ENCODE peak calls at places on chromosomes 2 and 18, in seven cellular contexts. One of them, this sample, is unnamed.

GRCh38 chr2:182372661-182373060 is 54.2 kb downstream of the PDE1A start:
- DNase-seq in NB4: no peak
- DNase-seq in thyroid gland: no peak
- DNase-seq in transverse colon: peak
- DNase-seq in A549: peak
- DNase-seq in adrenal gland: peak
- DNase-seq in right lobe of liver: no peak
- DNase-seq in this sample: no peak

GRCh38 chr2:225667465-225667864 is 268.0 kb downstream of the NYAP2 start:
- DNase-seq in right lobe of liver: no peak
- DNase-seq in adrenal gland: no peak
- DNase-seq in thyroid gland: no peak
- DNase-seq in NB4: no peak
- DNase-seq in A549: no peak
- DNase-seq in transverse colon: no peak
- DNase-seq in this sample: no peak

GRCh38 chr2:168396131-168396530 is 59.9 kb upstream of the CERS6 start:
- DNase-seq in transverse colon: no peak
- DNase-seq in NB4: no peak
- DNase-seq in thyroid gland: no peak
- DNase-seq in right lobe of liver: no peak
- DNase-seq in adrenal gland: no peak
- DNase-seq in A549: no peak
- DNase-seq in this sample: no peak

GRCh38 chr2:240972636-240973521 is 25.5 kb upstream of the SNED1 start:
- DNase-seq in thyroid gland: peak
- DNase-seq in A549: no peak
- DNase-seq in adrenal gland: no peak
- DNase-seq in NB4: no peak
- DNase-seq in transverse colon: no peak
- DNase-seq in right lobe of liver: peak
- DNase-seq in this sample: peak

GRCh38 chr2:207385903-207386302 is 143.9 kb upstream of the CREB1 start:
- DNase-seq in NB4: peak
- DNase-seq in A549: no peak
- DNase-seq in right lobe of liver: no peak
- DNase-seq in transverse colon: no peak
- DNase-seq in thyroid gland: no peak
- DNase-seq in adrenal gland: no peak
- DNase-seq in this sample: no peak

GRCh38 chr2:96763511-96764252 is 3.0 kb downstream of the CNNM4 start:
- DNase-seq in thyroid gland: peak
- DNase-seq in NB4: peak
- DNase-seq in transverse colon: peak
- DNase-seq in adrenal gland: no peak
- DNase-seq in A549: no peak
- DNase-seq in right lobe of liver: no peak
- DNase-seq in this sample: no peak

GRCh38 chr2:146080925-146081324 is 1561.0 kb upstream of the ZEB2 start:
- DNase-seq in adrenal gland: no peak
- DNase-seq in thyroid gland: no peak
- DNase-seq in NB4: no peak
- DNase-seq in right lobe of liver: no peak
- DNase-seq in A549: no peak
- DNase-seq in transverse colon: no peak
- DNase-seq in this sample: no peak

GRCh38 chr18:35231052-35231451 is 9.8 kb upstream of the ZNF397 start:
- DNase-seq in A549: peak
- DNase-seq in thyroid gland: peak
- DNase-seq in adrenal gland: peak
- DNase-seq in right lobe of liver: peak
- DNase-seq in NB4: peak
- DNase-seq in transverse colon: peak
- DNase-seq in this sample: peak

GRCh38 chr2:27638023-27638637 is 9.3 kb downstream of the GPN1 start:
- DNase-seq in adrenal gland: no peak
- DNase-seq in thyroid gland: no peak
- DNase-seq in transverse colon: no peak
- DNase-seq in right lobe of liver: no peak
- DNase-seq in NB4: no peak
- DNase-seq in A549: no peak
- DNase-seq in this sample: no peak

GRCh38 chr2:15705839-15706386 is 114.2 kb downstream of the DDX1 start:
- DNase-seq in right lobe of liver: no peak
- DNase-seq in NB4: no peak
- DNase-seq in A549: no peak
- DNase-seq in adrenal gland: no peak
- DNase-seq in transverse colon: no peak
- DNase-seq in thyroid gland: no peak
- DNase-seq in this sample: no peak

GRCh38 chr2:26861610-26862224 is 13.8 kb downstream of the DPYSL5 start:
- DNase-seq in transverse colon: no peak
- DNase-seq in thyroid gland: no peak
- DNase-seq in A549: no peak
- DNase-seq in NB4: no peak
- DNase-seq in right lobe of liver: no peak
- DNase-seq in adrenal gland: no peak
- DNase-seq in this sample: no peak

GRCh38 chr2:232543928-232544631 is 4.6 kb downstream of the CHRNG start:
- DNase-seq in transverse colon: no peak
- DNase-seq in NB4: no peak
- DNase-seq in adrenal gland: no peak
- DNase-seq in right lobe of liver: no peak
- DNase-seq in A549: no peak
- DNase-seq in thyroid gland: no peak
- DNase-seq in this sample: no peak

GRCh38 chr2:3377279-3377611 is 373 bp downstream of the EIPR1 start:
- DNase-seq in transverse colon: no peak
- DNase-seq in NB4: peak
- DNase-seq in A549: peak
- DNase-seq in thyroid gland: no peak
- DNase-seq in right lobe of liver: no peak
- DNase-seq in adrenal gland: no peak
- DNase-seq in this sample: no peak

GRCh38 chr2:103594823-103595222 is 833.0 kb downstream of the TMEM182 start:
- DNase-seq in adrenal gland: no peak
- DNase-seq in thyroid gland: no peak
- DNase-seq in right lobe of liver: no peak
- DNase-seq in transverse colon: no peak
- DNase-seq in A549: no peak
- DNase-seq in NB4: peak
- DNase-seq in this sample: no peak

GRCh38 chr18:21597616-21598015 is 2.9 kb downstream of the ESCO1 start:
- DNase-seq in NB4: no peak
- DNase-seq in adrenal gland: no peak
- DNase-seq in right lobe of liver: no peak
- DNase-seq in A549: no peak
- DNase-seq in thyroid gland: no peak
- DNase-seq in transverse colon: no peak
- DNase-seq in this sample: no peak

GRCh38 chr2:230899287-230899686 is 25.8 kb downstream of the GPR55 start:
- DNase-seq in right lobe of liver: no peak
- DNase-seq in NB4: no peak
- DNase-seq in thyroid gland: no peak
- DNase-seq in transverse colon: peak
- DNase-seq in A549: no peak
- DNase-seq in adrenal gland: no peak
- DNase-seq in this sample: no peak

GRCh38 chr2:239509388-239510143 is 108.7 kb upstream of the HDAC4 start:
- DNase-seq in transverse colon: no peak
- DNase-seq in right lobe of liver: no peak
- DNase-seq in A549: no peak
- DNase-seq in thyroid gland: no peak
- DNase-seq in adrenal gland: no peak
- DNase-seq in NB4: no peak
- DNase-seq in this sample: no peak

GRCh38 chr2:74026674-74027294 is 42.1 kb downstream of the TET3 start:
- DNase-seq in thyroid gland: no peak
- DNase-seq in A549: no peak
- DNase-seq in transverse colon: no peak
- DNase-seq in adrenal gland: no peak
- DNase-seq in NB4: no peak
- DNase-seq in right lobe of liver: no peak
- DNase-seq in this sample: no peak

GRCh38 chr18:8413751-8414150 is 195.5 kb upstream of the RAB12 start:
- DNase-seq in thyroid gland: no peak
- DNase-seq in transverse colon: no peak
- DNase-seq in A549: no peak
- DNase-seq in right lobe of liver: no peak
- DNase-seq in adrenal gland: no peak
- DNase-seq in NB4: no peak
- DNase-seq in this sample: no peak

GRCh38 chr2:174247474-174248186 is 702 bp downstream of the OLA1 start:
- DNase-seq in adrenal gland: no peak
- DNase-seq in NB4: peak
- DNase-seq in A549: no peak
- DNase-seq in thyroid gland: no peak
- DNase-seq in right lobe of liver: peak
- DNase-seq in transverse colon: no peak
- DNase-seq in this sample: peak

GRCh38 chr2:127641846-127642510 is 4.0 kb upstream of the GPR17 start:
- DNase-seq in right lobe of liver: no peak
- DNase-seq in transverse colon: no peak
- DNase-seq in thyroid gland: no peak
- DNase-seq in adrenal gland: no peak
- DNase-seq in NB4: no peak
- DNase-seq in A549: no peak
- DNase-seq in this sample: no peak

DNA sequence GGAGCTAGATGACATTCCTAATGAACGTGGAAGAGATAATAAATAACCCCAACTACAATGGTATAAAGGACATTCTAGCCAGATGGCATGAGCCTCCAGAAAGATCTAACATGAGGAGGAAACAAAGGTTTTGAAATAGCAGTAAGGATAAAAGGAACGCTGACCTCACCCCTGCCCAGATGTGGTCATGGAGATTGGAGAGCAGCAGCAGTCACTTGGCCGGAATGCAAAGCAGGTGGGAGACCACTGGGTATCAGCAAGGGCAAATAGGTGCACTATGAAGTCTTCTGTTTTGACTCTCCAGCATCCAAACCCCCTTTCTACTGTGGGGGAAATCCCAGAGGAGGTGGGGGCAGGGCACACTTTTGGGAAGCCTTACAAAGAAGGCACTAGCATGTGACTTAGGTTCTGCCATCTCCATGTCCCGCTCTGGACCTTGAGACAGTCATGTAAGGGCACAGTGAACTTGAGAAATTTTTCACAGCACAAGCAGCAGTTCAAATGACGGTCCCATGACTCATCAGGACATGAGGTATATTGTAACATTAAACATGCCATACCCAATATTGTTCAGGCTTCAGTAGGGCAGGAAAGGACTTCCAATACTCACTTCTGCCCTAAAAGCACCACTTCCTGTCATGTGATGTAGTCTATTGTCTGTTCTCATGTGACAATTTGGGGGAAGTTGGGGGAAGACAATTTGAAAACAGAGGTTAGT is 55.2 kb downstream of the METTL4 start:
- DNase-seq in NB4: peak
- DNase-seq in A549: peak
- DNase-seq in right lobe of liver: no peak
- DNase-seq in adrenal gland: peak
- DNase-seq in transverse colon: no peak
- DNase-seq in thyroid gland: no peak
- DNase-seq in this sample: no peak
- TF ChIP-seq POLR2A in NB4: no peak
- TF ChIP-seq POLR2A in A549: no peak
- TF ChIP-seq POLR2A in right lobe of liver: no peak
- TF ChIP-seq POLR2A in adrenal gland: no peak
- TF ChIP-seq POLR2A in transverse colon: no peak
- TF ChIP-seq POLR2A in thyroid gland: no peak
- TF ChIP-seq POLR2A in this sample: no peak

DNA sequence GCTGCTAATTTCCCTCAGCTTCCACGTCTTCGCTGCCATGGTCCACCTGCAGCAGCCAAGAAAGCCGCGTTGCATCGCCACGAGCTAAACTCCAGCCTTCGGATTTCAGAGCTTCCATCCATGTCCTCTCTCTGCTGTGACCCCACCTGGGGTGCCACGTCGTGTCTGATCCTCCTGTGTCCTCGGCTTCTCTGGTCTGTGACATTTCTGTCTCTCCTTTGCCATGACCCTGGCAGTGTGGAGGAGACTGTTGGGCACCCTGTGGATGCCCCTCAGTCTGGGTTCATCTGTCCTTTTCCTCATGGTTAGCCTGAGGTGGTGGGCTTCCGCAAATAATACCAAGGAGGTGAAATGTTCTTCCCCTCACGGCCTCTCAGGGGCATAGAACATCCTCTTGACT is 106.8 kb downstream of the RTP5 start:
- DNase-seq in thyroid gland: no peak
- DNase-seq in NB4: no peak
- DNase-seq in transverse colon: no peak
- DNase-seq in adrenal gland: no peak
- DNase-seq in A549: no peak
- DNase-seq in right lobe of liver: no peak
- DNase-seq in this sample: no peak
- TF ChIP-seq CTCF in thyroid gland: no peak
- TF ChIP-seq CTCF in NB4: no peak
- TF ChIP-seq CTCF in transverse colon: no peak
- TF ChIP-seq CTCF in adrenal gland: no peak
- TF ChIP-seq CTCF in A549: no peak
- TF ChIP-seq CTCF in right lobe of liver: no peak
- TF ChIP-seq CTCF in this sample: no peak

GRCh38 chr18:657998-658946 is 819 bp downstream of the TYMS start:
- DNase-seq in thyroid gland: peak
- DNase-seq in right lobe of liver: peak
- DNase-seq in adrenal gland: peak
- DNase-seq in A549: peak
- DNase-seq in transverse colon: peak
- DNase-seq in NB4: peak
- DNase-seq in this sample: peak

GRCh38 chr18:655445-655844 is 2.0 kb upstream of the TYMS start:
- DNase-seq in adrenal gland: no peak
- DNase-seq in right lobe of liver: no peak
- DNase-seq in transverse colon: no peak
- DNase-seq in A549: no peak
- DNase-seq in NB4: no peak
- DNase-seq in thyroid gland: no peak
- DNase-seq in this sample: no peak

GRCh38 chr18:658947-659533 is 1.6 kb downstream of the TYMS start:
- DNase-seq in transverse colon: no peak
- DNase-seq in A549: no peak
- DNase-seq in NB4: no peak
- DNase-seq in thyroid gland: no peak
- DNase-seq in adrenal gland: no peak
- DNase-seq in right lobe of liver: no peak
- DNase-seq in this sample: no peak

GRCh38 chr18:659597-659996 is 2.1 kb downstream of the TYMS start:
- DNase-seq in A549: no peak
- DNase-seq in right lobe of liver: no peak
- DNase-seq in NB4: no peak
- DNase-seq in thyroid gland: no peak
- DNase-seq in adrenal gland: no peak
- DNase-seq in transverse colon: no peak
- DNase-seq in this sample: no peak

GRCh38 chr18:657311-657997 is at the start of gene TYMS:
- DNase-seq in NB4: peak
- DNase-seq in transverse colon: peak
- DNase-seq in A549: peak
- DNase-seq in adrenal gland: peak
- DNase-seq in right lobe of liver: peak
- DNase-seq in thyroid gland: peak
- DNase-seq in this sample: peak
- TF ChIP-seq POLR2A in NB4: peak
- TF ChIP-seq POLR2A in transverse colon: peak
- TF ChIP-seq POLR2A in A549: no peak
- TF ChIP-seq POLR2A in adrenal gland: no peak
- TF ChIP-seq POLR2A in right lobe of liver: no peak
- TF ChIP-seq POLR2A in thyroid gland: no peak
- TF ChIP-seq POLR2A in this sample: no peak

GRCh38 chr2:20525041-20526035 is 78.5 kb downstream of the RHOB start:
- DNase-seq in right lobe of liver: peak
- DNase-seq in adrenal gland: no peak
- DNase-seq in transverse colon: peak
- DNase-seq in thyroid gland: peak
- DNase-seq in NB4: peak
- DNase-seq in A549: peak
- DNase-seq in this sample: peak
- TF ChIP-seq CTCF in right lobe of liver: no peak
- TF ChIP-seq CTCF in adrenal gland: no peak
- TF ChIP-seq CTCF in transverse colon: no peak
- TF ChIP-seq CTCF in thyroid gland: peak
- TF ChIP-seq CTCF in NB4: peak
- TF ChIP-seq CTCF in A549: no peak
- TF ChIP-seq CTCF in this sample: no peak